ENCODE peak calls at places on chromosomes 1 and 21, in nine cellular contexts. G is HCT116, T is SK-N-SH, F is endodermal cell, I is PC-3, C is mammary epithelial cell, K is neural progenitor cell, H is GM12878, J is fibroblast of lung. O is an unnamed sample.

GRCh38 chr1:228212966-228213844 is 5.4 kb downstream of the OBSCN start:
- DNase-seq in G (peak; percentile 65), T (peak; percentile 99), F (peak; percentile 97), I (peak; percentile 89), C (peak; percentile 83), K (peak; percentile 94), H (peak; percentile 9), J (peak; percentile 70), O (peak; percentile 94)

GRCh38 chr1:30680429-30680828 is 43.0 kb downstream of the MATN1 start:
- DNase-seq in G (no peak), T (no peak), F (peak; percentile 20), I (no peak), C (no peak), K (no peak), H (no peak), J (no peak), O (no peak)

GRCh38 chr1:147717051-147717705 is 43.2 kb downstream of the GJA5 start:
- DNase-seq in G (peak; percentile 78), T (no peak), F (no peak), I (peak; percentile 99), C (peak; percentile 91), K (no peak), H (no peak), J (no peak), O (no peak)

GRCh38 chr1:105632342-105633196 is 1423.9 kb upstream of the PRMT6 start:
- DNase-seq in G (no peak), T (peak; percentile 73), F (peak; percentile 54), I (no peak), C (no peak), K (no peak), H (no peak), J (no peak), O (no peak)

GRCh38 chr1:13732971-13733667 is 33.1 kb downstream of the PRDM2 start:
- DNase-seq in G (no peak), T (no peak), F (no peak), I (no peak), C (no peak), K (no peak), H (no peak), J (no peak), O (no peak)

GRCh38 chr1:208107817-208108608 is 136.2 kb downstream of the PLXNA2 start:
- DNase-seq in G (no peak), T (no peak), F (peak; percentile 65), I (peak; percentile 94), C (peak; percentile 92), K (no peak), H (no peak), J (peak; percentile 86), O (no peak)

GRCh38 chr1:149848340-149848771 is 51.0 kb upstream of the BOLA1 start:
- DNase-seq in G (no peak), T (no peak), F (no peak), I (peak; percentile 39), C (no peak), K (peak; percentile 26), H (no peak), J (no peak), O (no peak)

GRCh38 chr1:60280256-60280655 is 206.7 kb upstream of the C1orf87 start:
- DNase-seq in G (no peak), T (peak; percentile 83), F (no peak), I (no peak), C (no peak), K (no peak), H (no peak), J (peak; percentile 34), O (no peak)

GRCh38 chr1:109112652-109113285 is 1.1 kb upstream of the ELAPOR1 start:
- DNase-seq in G (peak; percentile 80), T (peak; percentile 93), F (peak; percentile 99), I (peak; percentile 87), C (peak; percentile 77), K (peak; percentile 99), H (peak; percentile 31), J (peak; percentile 81), O (peak; percentile 97)

GRCh38 chr1:169144941-169145626 is 38.6 kb downstream of the ATP1B1 start:
- DNase-seq in G (no peak), T (no peak), F (no peak), I (no peak), C (no peak), K (no peak), H (no peak), J (no peak), O (no peak)

GRCh38 chr1:153548722-153549695 is at the start of gene S100A3:
- DNase-seq in G (no peak), T (no peak), F (peak; percentile 58), I (peak; percentile 83), C (peak; percentile 75), K (no peak), H (no peak), J (peak; percentile 90), O (no peak)
- H3K9ac ChIP-seq in G (peak within 1 kb of the TSS; percentile 81), T (peak within 1 kb of the TSS; percentile 58), F (no peak within 1 kb of the TSS), I (peak within 1 kb of the TSS; percentile 72), C (no peak within 1 kb of the TSS), K (no peak within 1 kb of the TSS), H (no peak within 1 kb of the TSS), J (no peak within 1 kb of the TSS), O (peak within 1 kb of the TSS; percentile 37)

GRCh38 chr1:231938211-231938610 is 311.6 kb downstream of the DISC1 start:
- DNase-seq in G (no peak), T (no peak), F (no peak), I (no peak), C (no peak), K (no peak), H (no peak), J (no peak), O (no peak)
- H3K4me3 ChIP-seq in G (no peak overlapping the region), T (no peak overlapping the region), F (no peak overlapping the region), I (no peak overlapping the region), C (no peak overlapping the region), K (no peak overlapping the region), H (no peak overlapping the region), J (no peak overlapping the region), O (no peak overlapping the region)

DNA sequence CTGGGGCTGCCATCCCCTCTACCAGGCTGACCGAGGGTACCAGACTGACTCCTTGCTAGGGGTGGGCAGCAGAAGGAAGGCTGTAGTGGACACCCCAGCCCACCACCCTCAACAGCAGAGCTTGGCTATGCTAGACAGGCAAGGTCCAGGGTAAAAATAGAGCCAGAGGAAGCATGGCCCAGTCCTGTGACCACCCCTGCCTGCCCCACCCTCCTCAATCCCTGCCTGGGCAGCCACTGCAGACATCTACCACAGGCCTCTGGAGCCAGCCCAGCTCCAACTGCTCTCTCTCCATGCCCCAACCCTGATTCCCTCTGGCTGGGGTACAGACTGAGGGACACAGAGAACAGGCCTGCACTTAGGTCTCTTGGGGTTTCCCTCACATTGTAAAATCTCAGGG is 1.7 kb downstream of the S100A1 start:
- DNase-seq in G (no peak), T (no peak), F (no peak), I (no peak), C (no peak), K (no peak), H (no peak), J (no peak), O (no peak)
- H3K9ac ChIP-seq in G (no peak overlapping the region), T (no peak overlapping the region), F (no peak overlapping the region), I (no peak overlapping the region), C (no peak overlapping the region), K (no peak overlapping the region), H (no peak overlapping the region), J (no peak overlapping the region), O (peak overlapping the region; percentile 24)

DNA sequence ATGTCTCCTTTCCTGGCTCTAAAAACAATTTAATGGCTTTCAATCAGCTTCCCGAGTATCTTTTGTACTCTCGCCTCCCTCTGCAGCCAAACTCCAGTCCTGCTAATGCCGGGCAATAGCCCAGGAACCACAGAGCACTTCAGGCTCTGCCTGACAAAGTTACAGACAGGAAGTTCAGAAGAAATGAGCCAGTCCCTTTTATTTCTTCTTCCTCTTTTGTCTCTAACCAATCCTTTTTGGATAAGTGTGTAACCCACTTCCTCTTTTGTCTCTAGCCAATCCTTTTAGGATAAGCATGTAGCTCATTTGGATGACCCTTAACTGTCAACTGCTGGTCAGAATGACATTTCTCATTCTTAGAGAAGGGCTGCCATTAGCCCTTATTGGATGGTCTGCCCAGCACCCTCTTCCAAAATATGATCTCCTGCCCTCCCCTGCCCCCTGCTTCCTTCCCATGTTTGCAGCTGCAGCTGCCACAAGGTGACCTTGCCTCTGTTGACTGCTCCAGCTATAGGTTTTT is 6.4 kb upstream of the DOP1B start:
- DNase-seq in G (no peak), T (no peak), F (no peak), I (no peak), C (no peak), K (no peak), H (peak; percentile 42), J (peak; percentile 81), O (no peak)
- H3K4me3 ChIP-seq in G (no peak overlapping the region), T (no peak overlapping the region), F (no peak overlapping the region), I (no peak overlapping the region), C (no peak overlapping the region), K (no peak overlapping the region), H (no peak overlapping the region), J (no peak overlapping the region), O (no peak overlapping the region)

O was measured in NT2/D1.